ENCODE peak calls at places on chromosomes 1 and 21, in six cellular contexts. E, B, G, R, W and N are unnamed samples.

GRCh38 chr21:26835027-26835713 is 10.0 kb downstream of the ADAMTS1 start:
- DNase-seq in E (no peak), B (no peak), G (no peak), R (peak), W (no peak), N (no peak)

GRCh38 chr1:22789356-22789994 is 78.8 kb downstream of the EPHB2 start:
- DNase-seq in E (no peak), B (no peak), G (no peak), R (no peak), W (no peak), N (no peak)

GRCh38 chr1:26498894-26499293 is 26.7 kb downstream of the HMGN2 start:
- DNase-seq in E (no peak), B (no peak), G (no peak), R (no peak), W (no peak), N (no peak)

GRCh38 chr21:25350056-25350455 is 257.2 kb downstream of the MRPL39 start:
- DNase-seq in E (no peak), B (peak), G (no peak), R (peak), W (peak), N (no peak)

GRCh38 chr1:93734999-93735398 is 53.4 kb upstream of the BCAR3 start:
- DNase-seq in E (no peak), B (no peak), G (no peak), R (peak), W (no peak), N (no peak)

GRCh38 chr1:29849038-29849750 is 612.9 kb downstream of the PTPRU start:
- DNase-seq in E (peak), B (peak), G (no peak), R (peak), W (no peak), N (peak)

GRCh38 chr1:218865591-218865990 is 308.1 kb upstream of the LYPLAL1 start:
- DNase-seq in E (no peak), B (no peak), G (no peak), R (peak), W (no peak), N (no peak)

GRCh38 chr1:101496109-101496508 is 259.3 kb downstream of the S1PR1 start:
- DNase-seq in E (no peak), B (no peak), G (no peak), R (no peak), W (no peak), N (no peak)

GRCh38 chr1:55067022-55067781 is 27.9 kb downstream of the PCSK9 start:
- DNase-seq in E (no peak), B (no peak), G (no peak), R (no peak), W (no peak), N (no peak)

GRCh38 chr21:18772404-18772803 is 368.8 kb upstream of the TMPRSS15 start:
- DNase-seq in E (no peak), B (no peak), G (no peak), R (no peak), W (no peak), N (no peak)

GRCh38 chr1:16145988-16146887 is 9.6 kb downstream of the EPHA2 start:
- DNase-seq in E (no peak), B (peak), G (peak), R (peak), W (no peak), N (no peak)

GRCh38 chr21:40567511-40567910 is 279.4 kb downstream of the DSCAM start:
- DNase-seq in E (no peak), B (no peak), G (no peak), R (no peak), W (no peak), N (no peak)

GRCh38 chr1:63835075-63835633 is 61.3 kb downstream of the ROR1 start:
- DNase-seq in E (no peak), B (no peak), G (no peak), R (no peak), W (no peak), N (no peak)

GRCh38 chr1:90133133-90133532 is 138.2 kb downstream of the ZNF326 start:
- DNase-seq in E (no peak), B (peak), G (no peak), R (peak), W (no peak), N (no peak)

GRCh38 chr1:41795205-41795762 is 123.4 kb downstream of the HIVEP3 start:
- DNase-seq in E (no peak), B (no peak), G (no peak), R (peak), W (no peak), N (no peak)

GRCh38 chr21:35573472-35574389 is 486.6 kb downstream of the SETD4 start:
- DNase-seq in E (no peak), B (no peak), G (no peak), R (peak), W (no peak), N (no peak)

GRCh38 chr1:116911166-116911553 is 1.4 kb downstream of the PTGFRN start:
- DNase-seq in E (no peak), B (no peak), G (no peak), R (no peak), W (no peak), N (no peak)

GRCh38 chr1:210223174-210223904 is 9.3 kb upstream of the SERTAD4 start:
- DNase-seq in E (no peak), B (no peak), G (no peak), R (peak), W (no peak), N (no peak)

GRCh38 chr1:184222561-184223157 is 164.2 kb upstream of the C1orf21 start:
- DNase-seq in E (peak), B (peak), G (no peak), R (peak), W (peak), N (peak)